ENCODE peak calls at places on chromosomes 7 and 10, in five cellular contexts. E is SJSA1, J is GM23248, L is neural progenitor cell, A is adipocyte. G is an unnamed sample.

GRCh38 chr10:89302628-89303027 is 782 bp downstream of the IFIT2 start:
- DNase-seq in J (peak; percentile 36), A (peak; percentile 24), E (no peak), L (no peak), G (no peak)

GRCh38 chr7:104137971-104138370 is 69.8 kb downstream of the ORC5 start:
- DNase-seq in L (peak; percentile 34), J (peak; percentile 62), E (peak; percentile 46), A (peak; percentile 22), G (no peak)

GRCh38 chr10:96418582-96418981 is 59.8 kb upstream of the OPALIN start:
- DNase-seq in E (no peak), A (no peak), J (no peak), L (no peak), G (no peak)

GRCh38 chr7:98086231-98086855 is 20.3 kb upstream of the LMTK2 start:
- DNase-seq in J (no peak), L (no peak), A (no peak), E (no peak), G (no peak)

GRCh38 chr10:87960230-87960629 is 96.8 kb downstream of the PTEN start:
- DNase-seq in L (no peak), J (peak; percentile 34), E (peak; percentile 64), A (peak; percentile 59), G (no peak)

GRCh38 chr7:154302380-154302779 is 250.2 kb downstream of the DPP6 start:
- DNase-seq in E (no peak), L (no peak), A (no peak), J (no peak), G (no peak)

GRCh38 chr7:122803323-122803722 is 82.9 kb downstream of the CADPS2 start:
- DNase-seq in L (peak; percentile 49), E (peak; percentile 12), A (peak; percentile 79), J (peak; percentile 0), G (no peak)

GRCh38 chr10:4638116-4638515 is 187.9 kb upstream of the AKR1E2 start:
- DNase-seq in E (no peak), A (no peak), J (no peak), L (peak; percentile 29), G (no peak)

GRCh38 chr10:23403719-23404118 is 35.2 kb upstream of the OTUD1 start:
- DNase-seq in A (no peak), E (no peak), L (no peak), J (no peak), G (no peak)

GRCh38 chr10:5540886-5541285 is 16.1 kb downstream of the CALML3 start:
- DNase-seq in E (no peak), A (no peak), L (no peak), J (no peak), G (peak; percentile 22)

GRCh38 chr7:114567416-114567815 is 152.8 kb downstream of the FOXP2 start:
- DNase-seq in E (no peak), J (peak; percentile 32), L (no peak), A (peak; percentile 70), G (no peak)

GRCh38 chr10:36114913-36115312 is 472.8 kb upstream of the FZD8 start:
- DNase-seq in E (peak; percentile 58), L (no peak), J (peak; percentile 24), A (peak; percentile 67), G (no peak)

GRCh38 chr7:2122651-2123050 is 110.1 kb downstream of the MAD1L1 start:
- DNase-seq in E (no peak), L (no peak), A (no peak), J (no peak), G (no peak)

DNA sequence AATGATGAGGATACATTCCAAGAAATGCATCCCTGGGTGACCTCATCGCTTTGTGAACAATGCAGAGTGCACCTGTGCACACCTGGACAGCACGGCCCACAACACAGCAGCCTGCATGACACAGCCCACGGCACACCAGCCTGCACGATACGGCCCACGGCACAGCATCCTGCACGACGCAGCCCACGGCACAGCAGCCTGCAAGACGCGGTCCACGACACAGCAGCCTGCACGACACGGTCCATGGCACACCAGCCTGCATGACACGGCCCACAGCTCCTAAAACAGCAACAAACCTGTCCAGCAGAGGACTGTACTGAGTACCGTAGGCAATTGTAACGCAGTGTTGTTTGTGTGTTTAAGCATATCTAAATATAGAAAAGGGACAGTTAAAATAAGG is 134.7 kb upstream of the PPP2R2D start:
- DNase-seq in J (no peak), E (no peak), A (no peak), L (no peak), G (peak; percentile 37)
- H3K4me1 ChIP-seq in J (no peaks in the 10 kb centered on the region), E (no peaks in the 10 kb centered on the region), A (no peaks in the 10 kb centered on the region), L (peaks cover 26% of the 10 kb centered on the region), G (no peaks in the 10 kb centered on the region)

GRCh38 chr7:34756025-34756437 is 98.0 kb downstream of the NPSR1 start:
- DNase-seq in J (no peak), E (no peak), A (peak; percentile 24), L (no peak), G (no peak)
- H3K4me1 ChIP-seq in J (no peaks in the 10 kb centered on the region), E (no peaks in the 10 kb centered on the region), A (peaks cover 22% of the 10 kb centered on the region), L (no peaks in the 10 kb centered on the region), G (no peaks in the 10 kb centered on the region)

DNA sequence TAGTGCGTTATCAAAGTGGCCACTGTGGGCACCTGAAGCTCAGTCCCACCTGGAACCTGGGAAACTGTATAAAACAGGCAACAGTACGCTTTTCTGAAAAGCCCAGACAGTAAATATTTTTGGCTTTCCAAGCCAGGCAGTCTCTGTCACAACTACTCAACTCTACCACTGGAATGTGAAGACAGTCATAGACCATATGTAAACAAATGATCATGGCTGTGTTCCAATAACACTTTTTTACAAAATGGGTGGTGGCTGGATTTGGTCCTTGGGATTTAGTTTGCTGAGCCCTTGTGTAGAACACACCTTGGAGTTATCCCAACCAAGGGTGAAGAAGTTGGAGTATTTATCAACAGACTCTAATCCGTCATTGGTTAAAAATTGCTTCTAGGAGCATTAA is 259.9 kb downstream of the SKIDA1 start:
- DNase-seq in E (peak; percentile 57), L (no peak), A (peak; percentile 28), J (peak; percentile 54), G (no peak)
- H3K4me1 ChIP-seq in E (peaks cover 8% of the 10 kb centered on the region), L (peaks cover 33% of the 10 kb centered on the region), A (peaks cover 17% of the 10 kb centered on the region), J (peaks cover 2% of the 10 kb centered on the region), G (no peaks in the 10 kb centered on the region)

GRCh38 chr7:151087247-151088018 is 1.2 kb downstream of the AGAP3 start:
- DNase-seq in J (peak; percentile 84), E (peak; percentile 72), A (peak; percentile 84), L (peak; percentile 69), G (peak; percentile 84)

GRCh38 chr7:151088019-151088855 is 2.0 kb downstream of the AGAP3 start:
- DNase-seq in E (peak; percentile 42), J (peak; percentile 75), L (peak; percentile 37), A (peak; percentile 53), G (no peak)

GRCh38 chr7:151085691-151086620 is at the start of gene AGAP3:
- DNase-seq in A (peak; percentile 92), E (peak; percentile 74), L (peak; percentile 95), J (peak; percentile 84), G (peak; percentile 94)

GRCh38 chr7:151085329-151085690 is 965 bp upstream of the AGAP3 start:
- DNase-seq in J (no peak), A (no peak), L (no peak), E (no peak), G (no peak)

GRCh38 chr7:151086802-151087246 is 549 bp downstream of the AGAP3 start:
- DNase-seq in L (peak; percentile 77), E (peak; percentile 58), J (peak; percentile 76), A (peak; percentile 68), G (no peak)
- H3K4me1 ChIP-seq in L (peaks cover 43% of the 10 kb centered on the region), E (peaks cover 56% of the 10 kb centered on the region), J (peaks cover 29% of the 10 kb centered on the region), A (peaks cover 63% of the 10 kb centered on the region), G (no peaks in the 10 kb centered on the region)

GRCh38 chr10:34180749-34181148 is 634.3 kb downstream of the PARD3 start:
- DNase-seq in A (no peak), J (no peak), E (no peak), L (no peak), G (no peak)
- H3K4me1 ChIP-seq in A (peaks cover 6% of the 10 kb centered on the region), J (no peaks in the 10 kb centered on the region), E (peaks cover 22% of the 10 kb centered on the region), L (peaks cover 80% of the 10 kb centered on the region), G (peaks cover 32% of the 10 kb centered on the region)

GRCh38 chr10:7480742-7481381 is 70.0 kb upstream of the SFMBT2 start:
- DNase-seq in L (no peak), E (no peak), J (no peak), A (no peak), G (no peak)

GRCh38 chr10:7484456-7485266 is 73.8 kb upstream of the SFMBT2 start:
- DNase-seq in A (no peak), E (no peak), J (no peak), L (no peak), G (no peak)

GRCh38 chr10:7483848-7484247 is 73.0 kb upstream of the SFMBT2 start:
- DNase-seq in E (no peak), J (no peak), A (no peak), L (no peak), G (no peak)

GRCh38 chr10:7481382-7481765 is 70.5 kb upstream of the SFMBT2 start:
- DNase-seq in L (no peak), J (no peak), E (no peak), A (no peak), G (no peak)

GRCh38 chr10:7482992-7483391 is 72.2 kb upstream of the SFMBT2 start:
- DNase-seq in L (no peak), E (no peak), A (no peak), J (no peak), G (no peak)
- H3K4me1 ChIP-seq in L (peaks cover 15% of the 10 kb centered on the region), E (no peaks in the 10 kb centered on the region), A (peaks cover 7% of the 10 kb centered on the region), J (no peaks in the 10 kb centered on the region), G (no peaks in the 10 kb centered on the region)

GRCh38 chr7:27248427-27248806 is 5.8 kb downstream of the EVX1 start:
- DNase-seq in L (no peak), E (no peak), J (no peak), A (no peak), G (no peak)
- H3K4me1 ChIP-seq in L (peaks cover 44% of the 10 kb centered on the region), E (peaks cover 5% of the 10 kb centered on the region), J (peaks cover 9% of the 10 kb centered on the region), A (peaks cover 11% of the 10 kb centered on the region), G (peaks cover 35% of the 10 kb centered on the region)

DNA sequence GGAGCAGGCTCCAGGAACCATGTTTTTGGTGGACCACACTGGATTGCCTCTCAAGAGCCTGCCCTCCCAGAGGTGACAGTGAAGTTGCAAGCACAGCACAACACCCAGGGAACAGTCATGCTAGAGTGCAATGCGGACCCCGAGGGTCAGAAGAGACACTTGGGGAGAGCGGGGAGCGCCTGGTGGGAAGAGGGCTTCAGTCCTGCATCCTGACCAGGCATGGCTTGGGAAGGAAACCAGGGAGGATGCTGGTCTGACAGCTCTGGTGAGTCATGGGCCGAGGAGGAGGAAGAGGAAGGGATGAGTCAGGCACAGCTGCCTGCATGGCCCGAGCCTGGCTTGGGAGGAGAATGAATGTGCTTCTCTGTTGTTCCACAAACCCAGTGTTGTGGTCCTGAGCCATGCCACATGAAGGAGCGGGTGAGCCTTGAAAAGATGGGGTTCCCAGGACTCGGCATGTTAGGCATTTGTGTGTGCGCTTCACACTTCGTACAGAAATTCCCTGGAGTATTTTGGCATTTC is 29.5 kb upstream of the ANKRD2 start:
- DNase-seq in A (peak; percentile 95), L (no peak), E (peak; percentile 83), J (peak; percentile 100), G (peak; percentile 93)
- H3K4me1 ChIP-seq in A (peaks cover 59% of the 10 kb centered on the region), L (peaks cover 19% of the 10 kb centered on the region), E (peaks cover 25% of the 10 kb centered on the region), J (peaks cover 62% of the 10 kb centered on the region), G (peaks cover 33% of the 10 kb centered on the region)

G was measured in sigmoid colon.